ENCODE peak calls at places on chromosomes 1 and 21, in five cellular contexts. H, U, K, W and V are unnamed samples.

GRCh38 chr1:177739780-177740179 is 230.1 kb downstream of the SEC16B start:
- DNase-seq in H (no peak), U (no peak), K (no peak), W (no peak), V (no peak)

GRCh38 chr1:202279806-202280205 is 61.9 kb downstream of the UBE2T start:
- DNase-seq in H (no peak), U (no peak), K (no peak), W (peak; percentile 23), V (no peak)

GRCh38 chr1:240027059-240027462 is 64.6 kb upstream of the FMN2 start:
- DNase-seq in H (no peak), U (peak; percentile 20), K (no peak), W (peak; percentile 63), V (no peak)

GRCh38 chr1:208855403-208855802 is 611.2 kb upstream of the PLXNA2 start:
- DNase-seq in H (no peak), U (no peak), K (no peak), W (no peak), V (no peak)

GRCh38 chr1:33966346-33967141 is 102.7 kb downstream of the HMGB4 start:
- DNase-seq in H (no peak), U (no peak), K (peak; percentile 20), W (peak; percentile 47), V (no peak)

GRCh38 chr1:85201340-85202091 is 700 bp upstream of the SYDE2 start:
- DNase-seq in H (peak; percentile 91), U (no peak), K (peak; percentile 70), W (peak; percentile 65), V (peak; percentile 80)

GRCh38 chr1:15950763-15951295 is 25.1 kb downstream of the ZBTB17 start:
- DNase-seq in H (no peak), U (no peak), K (no peak), W (peak; percentile 42), V (no peak)

GRCh38 chr1:9289090-9289534 is 3.6 kb upstream of the SPSB1 start:
- DNase-seq in H (peak; percentile 92), U (peak; percentile 85), K (peak; percentile 62), W (peak; percentile 73), V (peak; percentile 62)

GRCh38 chr1:156676820-156677615 is at the start of gene NES:
- DNase-seq in H (no peak), U (no peak), K (peak; percentile 81), W (peak; percentile 63), V (peak; percentile 91)

GRCh38 chr1:229378586-229379442 is 36.0 kb upstream of the CCSAP start:
- DNase-seq in H (no peak), U (no peak), K (no peak), W (no peak), V (no peak)

GRCh38 chr1:226123212-226123560 is 60.7 kb downstream of the H3-3A start:
- DNase-seq in H (peak; percentile 80), U (no peak), K (no peak), W (no peak), V (no peak)

GRCh38 chr1:90370696-90371095 is 346.4 kb downstream of the BARHL2 start:
- DNase-seq in H (no peak), U (no peak), K (no peak), W (peak; percentile 80), V (no peak)

GRCh38 chr1:110243146-110243545 is 33.0 kb downstream of the KCNC4 start:
- DNase-seq in H (peak; percentile 58), U (no peak), K (no peak), W (no peak), V (no peak)

GRCh38 chr1:194731025-194731424 is 1544.6 kb upstream of the B3GALT2 start:
- DNase-seq in H (no peak), U (no peak), K (no peak), W (no peak), V (no peak)

GRCh38 chr1:38608202-38608864 is 251.2 kb downstream of the RRAGC start:
- DNase-seq in H (no peak), U (peak; percentile 24), K (no peak), W (no peak), V (peak; percentile 36)

GRCh38 chr1:58812468-58812867 is 28.6 kb upstream of the JUN start:
- DNase-seq in H (no peak), U (no peak), K (no peak), W (no peak), V (no peak)

GRCh38 chr1:44408181-44409018 is 3.3 kb downstream of the RNF220 start:
- DNase-seq in H (no peak), U (no peak), K (no peak), W (no peak), V (no peak)

GRCh38 chr1:75725861-75726361 is 1.4 kb downstream of the ACADM start:
- DNase-seq in H (no peak), U (no peak), K (no peak), W (no peak), V (no peak)

GRCh38 chr1:228226956-228227791 is 19.3 kb downstream of the OBSCN start:
- DNase-seq in H (no peak), U (no peak), K (no peak), W (no peak), V (no peak)

GRCh38 chr21:41598561-41599511 is 90.9 kb upstream of the TMPRSS2 start:
- DNase-seq in H (no peak), U (no peak), K (no peak), W (no peak), V (no peak)

GRCh38 chr1:115595279-115596079 is 46.3 kb upstream of the VANGL1 start:
- DNase-seq in H (peak; percentile 78), U (peak; percentile 77), K (peak; percentile 85), W (peak; percentile 97), V (peak; percentile 87)

DNA sequence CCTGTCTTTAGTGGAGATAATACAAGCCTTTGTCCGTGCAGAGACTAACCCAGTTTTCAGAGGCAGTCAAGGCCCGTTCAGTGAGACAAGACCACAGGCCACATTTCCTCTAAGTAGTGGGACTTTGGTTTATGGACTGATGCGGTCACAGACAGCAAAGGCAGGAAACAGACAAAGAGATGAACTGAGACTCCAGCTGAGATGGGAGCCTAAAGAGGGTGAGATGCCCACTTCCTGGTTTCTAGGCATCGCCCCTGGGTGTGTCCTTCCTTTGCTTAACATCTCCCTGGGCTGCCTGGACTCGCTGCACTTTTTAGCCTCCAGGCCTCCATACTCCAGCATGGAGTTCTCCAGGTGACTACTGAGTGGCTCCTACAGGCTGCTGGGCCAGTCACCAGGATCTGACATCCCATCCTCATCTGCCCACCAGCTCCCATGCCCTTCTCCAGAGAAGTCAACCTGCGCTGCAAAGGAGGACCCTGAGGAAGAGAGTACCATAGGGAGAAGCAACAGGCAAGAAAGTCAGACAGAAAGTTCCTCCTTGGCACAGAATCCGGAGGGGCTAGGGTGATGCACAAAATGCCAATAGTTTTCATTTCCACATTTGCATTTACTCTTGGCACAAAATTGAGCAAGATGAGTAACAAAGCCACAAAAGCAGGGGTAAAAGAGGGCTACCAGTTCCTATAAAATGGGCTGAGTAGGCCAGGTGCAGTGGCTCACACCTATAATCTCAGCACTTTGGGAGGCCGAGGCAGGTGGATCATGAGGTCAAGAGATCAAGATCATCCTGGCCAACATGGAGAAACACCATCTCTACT is 15.1 kb downstream of the THEMIS2 start:
- DNase-seq in H (peak; percentile 81), U (peak; percentile 71), K (no peak), W (no peak), V (no peak)
- H3K4me3 ChIP-seq in H (no peak overlapping the region), U (no peak overlapping the region), K (no peak overlapping the region), W (no peak overlapping the region), V (no peak overlapping the region)

GRCh38 chr1:35434703-35435102 is 122.5 kb downstream of the KIAA0319L start:
- DNase-seq in H (no peak), U (no peak), K (no peak), W (no peak), V (no peak)
- H3K4me3 ChIP-seq in H (no peak overlapping the region), U (no peak overlapping the region), K (no peak overlapping the region), W (no peak overlapping the region), V (no peak overlapping the region)

DNA sequence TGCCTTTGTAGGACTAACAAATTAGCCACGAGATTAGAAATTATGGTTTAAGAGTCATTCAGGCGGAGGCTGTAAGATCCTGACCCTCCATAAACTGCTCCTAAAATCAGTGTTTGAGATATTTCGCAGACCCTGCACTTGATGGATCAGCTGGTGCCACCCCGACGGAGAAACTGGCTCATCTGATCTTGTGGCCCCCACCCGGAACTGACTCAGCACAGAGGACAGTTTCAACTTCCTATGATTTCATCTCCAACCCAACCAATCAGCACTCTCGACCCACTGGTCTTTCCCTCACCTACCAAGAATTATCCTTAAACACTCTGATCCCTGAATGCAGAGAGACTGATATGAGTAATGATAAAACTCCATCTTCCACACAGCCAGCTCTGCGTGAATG is 3.7 kb upstream of the JAM2 start:
- DNase-seq in H (no peak), U (no peak), K (no peak), W (no peak), V (no peak)
- H3K4me3 ChIP-seq in H (no peak overlapping the region), U (no peak overlapping the region), K (no peak overlapping the region), W (no peak overlapping the region), V (no peak overlapping the region)

DNA sequence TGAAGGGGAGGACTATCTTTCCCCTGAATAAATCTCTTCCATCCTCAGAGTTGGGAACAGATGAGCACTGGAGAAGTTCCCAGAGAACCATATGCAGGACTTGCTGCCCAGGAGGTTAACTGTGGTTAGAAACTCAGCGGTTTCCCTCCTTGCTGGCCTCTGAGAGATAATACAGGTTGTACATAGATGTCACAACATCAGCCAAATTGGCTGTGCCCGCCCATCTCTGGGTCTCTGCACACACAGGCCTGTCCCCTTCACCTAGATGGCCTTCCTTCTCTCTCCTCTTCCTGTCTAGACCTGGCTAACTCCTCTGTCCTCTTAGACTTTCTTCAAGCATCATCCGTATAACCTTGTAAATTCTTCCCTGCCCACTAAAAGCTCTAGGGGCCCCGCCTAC is 5.7 kb downstream of the RGS5 start:
- DNase-seq in H (no peak), U (no peak), K (no peak), W (no peak), V (no peak)
- H3K4me3 ChIP-seq in H (no peak overlapping the region), U (no peak overlapping the region), K (peak overlapping the region; percentile 0), W (no peak overlapping the region), V (peak overlapping the region; percentile 51)